ENCODE peak calls at places on chromosomes 6 and 20, in four cellular contexts. U, I, K and G are unnamed samples.

GRCh38 chr6:41441598-41442205 is 104.5 kb upstream of the FOXP4 start:
- DNase-seq in U (no peak), I (no peak), K (no peak), G (no peak)

GRCh38 chr6:6661191-6661590 is 72.7 kb downstream of the LY86 start:
- DNase-seq in U (no peak), I (no peak), K (no peak), G (no peak)

GRCh38 chr6:156686940-156687874 is 90.0 kb upstream of the ARID1B start:
- DNase-seq in U (peak), I (peak), K (peak), G (peak)

GRCh38 chr6:105209950-105210706 is 30.3 kb upstream of the POPDC3 start:
- DNase-seq in U (no peak), I (no peak), K (no peak), G (no peak)

GRCh38 chr6:170223718-170224693 is 66.9 kb downstream of the DLL1 start:
- DNase-seq in U (no peak), I (no peak), K (no peak), G (no peak)

GRCh38 chr20:25565578-25566157 is 19.7 kb downstream of the NINL start:
- DNase-seq in U (no peak), I (peak), K (no peak), G (no peak)

GRCh38 chr6:113979930-113980329 is 9.0 kb upstream of the HDAC2 start:
- DNase-seq in U (no peak), I (no peak), K (no peak), G (no peak)

GRCh38 chr6:49849121-49849907 is 17.0 kb downstream of the CRISP1 start:
- DNase-seq in U (no peak), I (no peak), K (no peak), G (no peak)

GRCh38 chr20:9572690-9573089 is 58.3 kb downstream of the LAMP5 start:
- DNase-seq in U (no peak), I (no peak), K (no peak), G (no peak)

GRCh38 chr6:169954977-169955376 is 203.6 kb downstream of the ERMARD start:
- DNase-seq in U (no peak), I (no peak), K (no peak), G (no peak)

GRCh38 chr20:43102394-43102793 is 87.3 kb downstream of the PTPRT start:
- DNase-seq in U (no peak), I (no peak), K (no peak), G (peak)

GRCh38 chr6:33815854-33816253 is 12.1 kb upstream of the MLN start:
- DNase-seq in U (no peak), I (no peak), K (no peak), G (peak)

GRCh38 chr6:14123331-14124105 is 5.9 kb downstream of the CD83 start:
- DNase-seq in U (no peak), I (no peak), K (no peak), G (no peak)

GRCh38 chr6:126682440-126682839 is 342.5 kb downstream of the CENPW start:
- DNase-seq in U (no peak), I (no peak), K (no peak), G (no peak)

GRCh38 chr6:137246801-137247202 is 27.6 kb upstream of the IFNGR1 start:
- DNase-seq in U (no peak), I (no peak), K (no peak), G (no peak)

GRCh38 chr6:16570946-16571345 is 190.3 kb downstream of the ATXN1 start:
- DNase-seq in U (no peak), I (no peak), K (no peak), G (no peak)

GRCh38 chr6:129555206-129555832 is 154.7 kb downstream of the ARHGAP18 start:
- DNase-seq in U (no peak), I (no peak), K (no peak), G (no peak)

GRCh38 chr6:155261146-155261900 is 2.5 kb upstream of the CLDN20 start:
- DNase-seq in U (no peak), I (no peak), K (no peak), G (peak)

GRCh38 chr6:127381384-127381783 is 38.0 kb upstream of the ECHDC1 start:
- DNase-seq in U (no peak), I (no peak), K (no peak), G (no peak)

GRCh38 chr20:54195483-54196472 is 12.1 kb upstream of the PFDN4 start:
- DNase-seq in U (no peak), I (no peak), K (no peak), G (no peak)

GRCh38 chr20:41259309-41259708 is 58.2 kb downstream of the ZHX3 start:
- DNase-seq in U (no peak), I (no peak), K (no peak), G (no peak)

GRCh38 chr6:31113861-31114539 is 600 bp upstream of the PSORS1C1 start:
- DNase-seq in U (no peak), I (no peak), K (no peak), G (no peak)

GRCh38 chr6:45676376-45676775 is 298.6 kb upstream of the SUPT3H start:
- DNase-seq in U (no peak), I (no peak), K (no peak), G (no peak)

GRCh38 chr6:74991573-74992332 is 214.1 kb downstream of the COL12A1 start:
- DNase-seq in U (no peak), I (no peak), K (no peak), G (no peak)

GRCh38 chr6:155561262-155561970 is 105.8 kb upstream of the NOX3 start:
- DNase-seq in U (no peak), I (no peak), K (no peak), G (no peak)

GRCh38 chr6:131510094-131510493 is 62.9 kb upstream of the ARG1 start:
- DNase-seq in U (no peak), I (no peak), K (no peak), G (peak)

GRCh38 chr20:33532753-33533459 is 43.0 kb downstream of the CBFA2T2 start:
- DNase-seq in U (no peak), I (no peak), K (no peak), G (no peak)

GRCh38 chr6:25670793-25671513 is 18.9 kb downstream of the SCGN start:
- DNase-seq in U (no peak), I (no peak), K (no peak), G (no peak)

GRCh38 chr6:111871207-111871606 is 2.0 kb downstream of the FYN start:
- DNase-seq in U (no peak), I (peak), K (peak), G (no peak)

GRCh38 chr20:64247970-64248841 is 7.3 kb upstream of the PCMTD2 start:
- DNase-seq in U (peak), I (no peak), K (no peak), G (no peak)

GRCh38 chr20:7410150-7410549 is 530.1 kb downstream of the HAO1 start:
- DNase-seq in U (no peak), I (no peak), K (no peak), G (no peak)